ENCODE peak calls at places on chromosomes 7 and 10, in nine cellular contexts. O is sigmoid colon, T is body of pancreas, Z is NB4, N is right lobe of liver, B is ovary, R is IMR-90, Q is H1, F is suprapubic skin. A is an unnamed sample.

GRCh38 chr7:100949227-100949930 is at the start of gene MUC3A:
- DNase-seq in O (no peak), T (no peak), Z (no peak), R (no peak), Q (no peak), N (peak), F (no peak), B (no peak), A (no peak)

GRCh38 chr7:151251328-151251925 is 2.9 kb upstream of the SMARCD3 start:
- DNase-seq in N (no peak), T (peak), F (no peak), R (peak), O (peak), Z (no peak), Q (no peak), B (peak), A (no peak)

GRCh38 chr10:79381804-79382221 is 34.5 kb downstream of the PPIF start:
- DNase-seq in Q (no peak), O (peak), N (no peak), B (peak), Z (no peak), R (peak), F (peak), T (no peak), A (peak)

GRCh38 chr7:55349126-55349525 is 16.0 kb upstream of the LANCL2 start:
- DNase-seq in F (no peak), N (no peak), T (no peak), R (no peak), Q (no peak), B (no peak), O (no peak), Z (no peak), A (no peak)

GRCh38 chr7:108454674-108455523 is 1.3 kb downstream of the NRCAM start:
- DNase-seq in O (no peak), R (no peak), B (no peak), F (no peak), T (peak), Z (peak), N (no peak), Q (no peak), A (no peak)

GRCh38 chr10:91300011-91300575 is 79.6 kb downstream of the PCGF5 start:
- DNase-seq in Z (no peak), Q (no peak), N (no peak), T (no peak), F (no peak), B (no peak), O (no peak), R (no peak), A (no peak)

GRCh38 chr10:110208614-110209398 is 1.4 kb downstream of the MXI1 start:
- DNase-seq in O (peak), N (no peak), R (peak), F (no peak), T (peak), Q (no peak), B (peak), Z (peak), A (no peak)

GRCh38 chr7:39130304-39130703 is 152.6 kb downstream of the POU6F2 start:
- DNase-seq in Z (no peak), F (no peak), N (no peak), Q (no peak), O (no peak), B (no peak), T (no peak), R (no peak), A (no peak)

GRCh38 chr7:128236924-128237586 is 4.0 kb upstream of the LEP start:
- DNase-seq in Q (no peak), R (peak), O (no peak), Z (peak), N (no peak), F (no peak), B (no peak), T (no peak), A (no peak)

GRCh38 chr7:31744294-31744874 is 57.4 kb downstream of the PPP1R17 start:
- DNase-seq in R (peak), Z (peak), T (peak), B (peak), Q (no peak), O (peak), F (no peak), N (peak), A (peak)

DNA sequence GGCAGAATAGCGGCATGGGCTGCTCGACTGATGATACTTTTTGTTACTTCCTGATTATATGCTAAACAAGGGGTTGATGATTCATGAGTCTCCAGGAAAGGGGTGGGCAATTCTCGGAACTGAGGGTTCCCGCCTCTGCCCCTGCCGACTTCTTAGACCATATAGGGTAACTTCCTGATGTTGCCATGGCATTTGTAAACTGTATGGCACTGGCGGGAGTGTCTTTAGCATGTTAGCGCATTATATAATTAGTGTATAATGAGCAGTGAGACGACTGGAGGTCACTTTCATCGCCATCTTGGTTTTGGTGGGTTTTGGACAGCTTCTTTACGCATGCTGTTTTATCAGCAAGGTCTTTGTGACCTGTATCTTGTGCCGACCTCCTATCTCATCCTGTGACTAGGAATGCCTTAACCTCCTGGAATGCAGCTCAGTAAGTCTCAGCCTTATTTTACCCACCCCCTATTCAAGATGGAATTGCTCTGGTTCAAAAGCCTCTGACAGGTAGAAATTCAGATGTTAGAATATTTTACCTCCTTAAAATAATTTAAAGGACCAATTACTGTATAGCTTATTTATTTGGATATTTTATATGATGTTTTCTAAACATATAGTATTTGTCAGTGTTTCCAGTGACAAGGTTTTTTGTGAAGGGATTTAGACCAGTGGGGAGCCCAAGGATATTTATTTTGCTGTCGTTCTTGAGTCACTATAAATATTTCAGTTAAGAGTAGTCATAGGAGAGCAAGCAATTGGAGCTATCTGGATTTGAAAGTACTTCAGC is 90.1 kb upstream of the PIK3CG start:
- DNase-seq in N (no peak), R (peak), Q (no peak), B (no peak), Z (peak), F (no peak), O (no peak), T (no peak), A (no peak)
- TF ChIP-seq POLR2A in N (no peak), R (no peak), Q (no peak), B (no peak), Z (no peak), F (no peak), O (no peak), T (no peak), A (no peak)

GRCh38 chr10:87750001-87750651 is 67.9 kb downstream of the ATAD1 start:
- DNase-seq in F (no peak), R (peak), O (no peak), Q (no peak), T (no peak), N (no peak), Z (peak), B (no peak), A (no peak)
- TF ChIP-seq POLR2A in F (no peak), R (no peak), O (no peak), Q (no peak), T (no peak), N (no peak), Z (no peak), B (no peak), A (no peak)

GRCh38 chr10:75234683-75235374 is 928 bp downstream of the COMTD1 start:
- DNase-seq in T (no peak), F (peak), O (peak), B (peak), Z (peak), Q (no peak), R (no peak), N (no peak), A (no peak)
- TF ChIP-seq POLR2A in T (peak), F (no peak), O (no peak), B (no peak), Z (peak), Q (no peak), R (no peak), N (peak), A (no peak)

GRCh38 chr10:96586419-96587254 is at the start of gene TM9SF3:
- DNase-seq in N (peak), F (peak), R (peak), T (peak), O (peak), Q (no peak), B (peak), Z (peak), A (peak)
- TF ChIP-seq POLR2A in N (peak), F (peak), R (peak), T (peak), O (peak), Q (peak), B (peak), Z (peak), A (no peak)

GRCh38 chr7:1514407-1514806 is 10.2 kb upstream of the INTS1 start:
- DNase-seq in N (no peak), Z (no peak), Q (no peak), O (no peak), T (no peak), B (no peak), R (no peak), F (no peak), A (no peak)

GRCh38 chr7:1513657-1514095 is 9.5 kb upstream of the INTS1 start:
- DNase-seq in O (no peak), N (peak), R (no peak), F (no peak), Z (peak), Q (no peak), B (no peak), T (no peak), A (peak)

GRCh38 chr7:1511829-1512422 is 7.7 kb upstream of the INTS1 start:
- DNase-seq in T (no peak), F (no peak), B (no peak), O (no peak), R (no peak), Q (no peak), N (no peak), Z (no peak), A (no peak)

GRCh38 chr7:1514993-1515392 is 10.8 kb upstream of the INTS1 start:
- DNase-seq in T (no peak), R (no peak), Z (no peak), O (no peak), Q (no peak), N (no peak), F (no peak), B (no peak), A (no peak)

GRCh38 chr7:1512781-1513656 is 8.8 kb upstream of the INTS1 start:
- DNase-seq in T (no peak), B (no peak), Q (no peak), Z (peak), O (peak), F (no peak), N (peak), R (peak), A (peak)
- TF ChIP-seq POLR2A in T (no peak), B (no peak), Q (no peak), Z (peak), O (no peak), F (no peak), N (no peak), R (no peak), A (no peak)

GRCh38 chr10:3068201-3068967 is 1.0 kb downstream of the PFKP start:
- DNase-seq in O (peak), Z (peak), N (no peak), T (peak), F (no peak), Q (no peak), B (peak), R (peak), A (peak)

GRCh38 chr10:3067859-3068179 is 471 bp downstream of the PFKP start:
- DNase-seq in N (no peak), F (no peak), B (no peak), O (no peak), R (no peak), Q (no peak), T (no peak), Z (no peak), A (no peak)

GRCh38 chr10:3065622-3066021 is 1.7 kb upstream of the PFKP start:
- DNase-seq in T (no peak), R (no peak), B (no peak), Q (no peak), Z (no peak), F (no peak), O (peak), N (no peak), A (no peak)

GRCh38 chr10:3066317-3066931 is 924 bp upstream of the PFKP start:
- DNase-seq in Z (no peak), O (no peak), T (no peak), N (no peak), B (no peak), F (no peak), R (no peak), Q (no peak), A (no peak)

DNA sequence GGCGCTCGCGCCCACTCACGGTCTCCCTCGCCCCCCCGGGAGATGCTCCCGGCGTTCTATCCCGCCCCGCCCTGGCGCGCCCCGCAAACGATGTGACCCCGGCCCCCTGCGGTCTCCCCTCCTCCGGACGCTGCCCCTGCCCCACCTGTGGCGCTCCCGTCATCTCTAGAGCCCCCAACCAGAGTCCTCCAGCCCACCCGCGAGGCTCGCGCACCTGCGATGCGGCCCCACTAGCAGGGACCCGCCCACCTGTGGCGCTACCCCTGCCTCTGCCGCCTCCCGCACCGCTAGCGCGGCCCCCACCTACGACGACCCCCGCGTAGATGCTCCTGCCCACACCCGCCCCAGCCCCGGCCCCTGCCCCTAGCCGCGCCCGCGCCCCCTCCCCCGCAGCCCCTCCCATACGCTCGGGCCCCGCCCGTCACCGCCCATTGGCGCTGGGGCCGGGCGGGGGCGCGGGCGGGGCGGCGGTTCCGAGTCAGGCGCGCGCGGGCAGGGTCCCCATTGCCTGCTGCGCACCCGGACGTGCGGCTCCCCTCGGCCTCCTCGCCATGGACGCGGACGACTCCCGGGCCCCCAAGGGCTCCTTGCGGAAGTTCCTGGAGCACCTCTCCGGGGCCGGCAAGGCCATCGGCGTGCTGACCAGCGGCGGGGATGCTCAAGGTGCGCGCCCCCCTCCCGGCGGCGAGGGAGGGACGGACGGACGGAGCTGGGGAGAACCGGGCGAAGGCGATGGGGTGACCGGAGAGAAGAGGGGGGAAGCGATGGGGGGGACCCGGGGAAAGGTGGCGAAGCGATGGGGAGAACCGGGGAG is at the start of gene PFKP:
- DNase-seq in Z (peak), T (peak), B (no peak), Q (no peak), N (no peak), R (no peak), F (no peak), O (peak), A (no peak)
- TF ChIP-seq POLR2A in Z (peak), T (peak), B (no peak), Q (peak), N (peak), R (peak), F (peak), O (peak), A (no peak)